ENCODE peak calls at places on chromosomes 16 and 17, in ten cellular contexts. One of them, this sample, is unnamed.

GRCh38 chr17:42541041-42541833 is 5.2 kb downstream of the NAGLU start:
- DNase-seq in GM20000: no peak
- DNase-seq in WTC11: no peak
- DNase-seq in cardiac muscle cell: no peak
- DNase-seq in HFF-Myc: no peak
- DNase-seq in AG09319: no peak
- DNase-seq in AG09309: no peak
- DNase-seq in ascending aorta: no peak
- DNase-seq in thoracic aorta: no peak
- DNase-seq in mesothelial cell of epicardium: no peak
- DNase-seq in this sample: no peak

GRCh38 chr17:60524463-60525346 is 1.3 kb downstream of the APPBP2 start:
- DNase-seq in HFF-Myc: no peak
- DNase-seq in ascending aorta: no peak
- DNase-seq in AG09309: no peak
- DNase-seq in GM20000: no peak
- DNase-seq in AG09319: no peak
- DNase-seq in WTC11: no peak
- DNase-seq in thoracic aorta: no peak
- DNase-seq in cardiac muscle cell: peak; percentile 3
- DNase-seq in mesothelial cell of epicardium: no peak
- DNase-seq in this sample: no peak

GRCh38 chr17:63116967-63117366 is 150.9 kb downstream of the TANC2 start:
- DNase-seq in thoracic aorta: no peak
- DNase-seq in ascending aorta: no peak
- DNase-seq in AG09309: no peak
- DNase-seq in AG09319: no peak
- DNase-seq in HFF-Myc: no peak
- DNase-seq in WTC11: no peak
- DNase-seq in GM20000: no peak
- DNase-seq in mesothelial cell of epicardium: peak; percentile 44
- DNase-seq in cardiac muscle cell: no peak
- DNase-seq in this sample: no peak

GRCh38 chr17:35630530-35631148 is 43.5 kb downstream of the AP2B1 start:
- DNase-seq in ascending aorta: no peak
- DNase-seq in mesothelial cell of epicardium: no peak
- DNase-seq in thoracic aorta: no peak
- DNase-seq in GM20000: no peak
- DNase-seq in WTC11: no peak
- DNase-seq in AG09309: no peak
- DNase-seq in HFF-Myc: peak; percentile 19
- DNase-seq in AG09319: peak; percentile 4
- DNase-seq in cardiac muscle cell: no peak
- DNase-seq in this sample: no peak

GRCh38 chr17:77425791-77426641 is 285.2 kb downstream of the SEC14L1 start:
- DNase-seq in cardiac muscle cell: no peak
- DNase-seq in mesothelial cell of epicardium: peak; percentile 57
- DNase-seq in thoracic aorta: no peak
- DNase-seq in ascending aorta: no peak
- DNase-seq in HFF-Myc: no peak
- DNase-seq in WTC11: no peak
- DNase-seq in AG09319: no peak
- DNase-seq in GM20000: no peak
- DNase-seq in AG09309: no peak
- DNase-seq in this sample: no peak

GRCh38 chr17:39208893-39209292 is 8.8 kb downstream of the RPL19 start:
- DNase-seq in AG09309: no peak
- DNase-seq in thoracic aorta: no peak
- DNase-seq in WTC11: no peak
- DNase-seq in ascending aorta: no peak
- DNase-seq in cardiac muscle cell: no peak
- DNase-seq in mesothelial cell of epicardium: no peak
- DNase-seq in GM20000: peak; percentile 68
- DNase-seq in AG09319: no peak
- DNase-seq in HFF-Myc: no peak
- DNase-seq in this sample: peak; percentile 71

GRCh38 chr17:1275962-1276736 is 3.3 kb upstream of the TRARG1 start:
- DNase-seq in cardiac muscle cell: peak; percentile 83
- DNase-seq in GM20000: peak; percentile 87
- DNase-seq in mesothelial cell of epicardium: peak; percentile 80
- DNase-seq in AG09319: no peak
- DNase-seq in AG09309: no peak
- DNase-seq in thoracic aorta: no peak
- DNase-seq in ascending aorta: peak; percentile 81
- DNase-seq in WTC11: peak; percentile 89
- DNase-seq in HFF-Myc: no peak
- DNase-seq in this sample: no peak

GRCh38 chr16:89505204-89506112 is 2.7 kb upstream of the SPG7 start:
- DNase-seq in WTC11: no peak
- DNase-seq in cardiac muscle cell: no peak
- DNase-seq in AG09309: no peak
- DNase-seq in HFF-Myc: peak; percentile 94
- DNase-seq in mesothelial cell of epicardium: no peak
- DNase-seq in GM20000: peak; percentile 81
- DNase-seq in thoracic aorta: peak; percentile 74
- DNase-seq in ascending aorta: peak; percentile 93
- DNase-seq in AG09319: no peak
- DNase-seq in this sample: peak; percentile 95

GRCh38 chr17:48051706-48052486 is 3.7 kb downstream of the NFE2L1 start:
- DNase-seq in thoracic aorta: peak; percentile 36
- DNase-seq in HFF-Myc: no peak
- DNase-seq in GM20000: no peak
- DNase-seq in AG09319: peak; percentile 84
- DNase-seq in WTC11: no peak
- DNase-seq in ascending aorta: peak; percentile 81
- DNase-seq in mesothelial cell of epicardium: no peak
- DNase-seq in AG09309: peak; percentile 57
- DNase-seq in cardiac muscle cell: no peak
- DNase-seq in this sample: no peak
- TF ChIP-seq CTCF in thoracic aorta: no peak
- TF ChIP-seq CTCF in HFF-Myc: no peak
- TF ChIP-seq CTCF in GM20000: no peak
- TF ChIP-seq CTCF in AG09319: peak; percentile 15
- TF ChIP-seq CTCF in WTC11: no peak
- TF ChIP-seq CTCF in ascending aorta: no peak
- TF ChIP-seq CTCF in mesothelial cell of epicardium: no peak
- TF ChIP-seq CTCF in AG09309: peak; percentile 33
- TF ChIP-seq CTCF in cardiac muscle cell: peak; percentile 32
- TF ChIP-seq CTCF in this sample: no peak

GRCh38 chr17:50774225-50774803 is 7.0 kb upstream of the ANKRD40CL start:
- DNase-seq in mesothelial cell of epicardium: no peak
- DNase-seq in thoracic aorta: no peak
- DNase-seq in HFF-Myc: no peak
- DNase-seq in AG09319: no peak
- DNase-seq in WTC11: no peak
- DNase-seq in ascending aorta: peak; percentile 4
- DNase-seq in GM20000: no peak
- DNase-seq in AG09309: no peak
- DNase-seq in cardiac muscle cell: no peak
- DNase-seq in this sample: no peak
- TF ChIP-seq CTCF in mesothelial cell of epicardium: no peak
- TF ChIP-seq CTCF in thoracic aorta: no peak
- TF ChIP-seq CTCF in HFF-Myc: peak; percentile 2
- TF ChIP-seq CTCF in AG09319: no peak
- TF ChIP-seq CTCF in WTC11: no peak
- TF ChIP-seq CTCF in ascending aorta: no peak
- TF ChIP-seq CTCF in GM20000: no peak
- TF ChIP-seq CTCF in AG09309: no peak
- TF ChIP-seq CTCF in cardiac muscle cell: no peak
- TF ChIP-seq CTCF in this sample: no peak

GRCh38 chr17:79427621-79428539 is 183.0 kb downstream of the RBFOX3 start:
- DNase-seq in AG09309: no peak
- DNase-seq in HFF-Myc: no peak
- DNase-seq in mesothelial cell of epicardium: no peak
- DNase-seq in WTC11: no peak
- DNase-seq in ascending aorta: no peak
- DNase-seq in GM20000: no peak
- DNase-seq in AG09319: no peak
- DNase-seq in thoracic aorta: no peak
- DNase-seq in cardiac muscle cell: no peak
- DNase-seq in this sample: peak; percentile 31

GRCh38 chr17:79423811-79424465 is 186.9 kb downstream of the RBFOX3 start:
- DNase-seq in HFF-Myc: no peak
- DNase-seq in ascending aorta: no peak
- DNase-seq in AG09309: no peak
- DNase-seq in GM20000: no peak
- DNase-seq in mesothelial cell of epicardium: no peak
- DNase-seq in AG09319: no peak
- DNase-seq in thoracic aorta: no peak
- DNase-seq in cardiac muscle cell: no peak
- DNase-seq in WTC11: no peak
- DNase-seq in this sample: peak; percentile 36

GRCh38 chr17:79422236-79422635 is 188.6 kb downstream of the RBFOX3 start:
- DNase-seq in AG09319: no peak
- DNase-seq in thoracic aorta: no peak
- DNase-seq in HFF-Myc: no peak
- DNase-seq in mesothelial cell of epicardium: no peak
- DNase-seq in AG09309: no peak
- DNase-seq in cardiac muscle cell: no peak
- DNase-seq in ascending aorta: no peak
- DNase-seq in WTC11: no peak
- DNase-seq in GM20000: no peak
- DNase-seq in this sample: peak; percentile 73

GRCh38 chr17:79425686-79426085 is 185.2 kb downstream of the RBFOX3 start:
- DNase-seq in AG09319: no peak
- DNase-seq in thoracic aorta: no peak
- DNase-seq in WTC11: no peak
- DNase-seq in HFF-Myc: no peak
- DNase-seq in cardiac muscle cell: no peak
- DNase-seq in GM20000: no peak
- DNase-seq in mesothelial cell of epicardium: no peak
- DNase-seq in ascending aorta: no peak
- DNase-seq in AG09309: no peak
- DNase-seq in this sample: no peak

GRCh38 chr17:79424471-79425185 is 186.2 kb downstream of the RBFOX3 start:
- DNase-seq in GM20000: no peak
- DNase-seq in ascending aorta: no peak
- DNase-seq in HFF-Myc: no peak
- DNase-seq in thoracic aorta: no peak
- DNase-seq in mesothelial cell of epicardium: no peak
- DNase-seq in cardiac muscle cell: no peak
- DNase-seq in AG09319: no peak
- DNase-seq in AG09309: no peak
- DNase-seq in WTC11: no peak
- DNase-seq in this sample: peak; percentile 60
- TF ChIP-seq CTCF in GM20000: no peak
- TF ChIP-seq CTCF in ascending aorta: no peak
- TF ChIP-seq CTCF in HFF-Myc: no peak
- TF ChIP-seq CTCF in thoracic aorta: no peak
- TF ChIP-seq CTCF in mesothelial cell of epicardium: no peak
- TF ChIP-seq CTCF in cardiac muscle cell: no peak
- TF ChIP-seq CTCF in AG09319: no peak
- TF ChIP-seq CTCF in AG09309: no peak
- TF ChIP-seq CTCF in WTC11: no peak
- TF ChIP-seq CTCF in this sample: no peak

GRCh38 chr16:86462334-86463084 is 47.8 kb upstream of the FOXF1 start:
- DNase-seq in thoracic aorta: no peak
- DNase-seq in mesothelial cell of epicardium: no peak
- DNase-seq in GM20000: no peak
- DNase-seq in AG09319: no peak
- DNase-seq in cardiac muscle cell: no peak
- DNase-seq in ascending aorta: no peak
- DNase-seq in WTC11: no peak
- DNase-seq in HFF-Myc: no peak
- DNase-seq in AG09309: no peak
- DNase-seq in this sample: no peak
- TF ChIP-seq CTCF in thoracic aorta: no peak
- TF ChIP-seq CTCF in mesothelial cell of epicardium: no peak
- TF ChIP-seq CTCF in GM20000: no peak
- TF ChIP-seq CTCF in AG09319: no peak
- TF ChIP-seq CTCF in cardiac muscle cell: no peak
- TF ChIP-seq CTCF in ascending aorta: no peak
- TF ChIP-seq CTCF in WTC11: no peak
- TF ChIP-seq CTCF in HFF-Myc: no peak
- TF ChIP-seq CTCF in AG09309: no peak
- TF ChIP-seq CTCF in this sample: no peak

GRCh38 chr16:48330133-48330846 is 54.9 kb downstream of the SIAH1 start:
- DNase-seq in GM20000: no peak
- DNase-seq in AG09309: no peak
- DNase-seq in mesothelial cell of epicardium: no peak
- DNase-seq in thoracic aorta: no peak
- DNase-seq in ascending aorta: no peak
- DNase-seq in cardiac muscle cell: no peak
- DNase-seq in HFF-Myc: no peak
- DNase-seq in AG09319: no peak
- DNase-seq in WTC11: no peak
- DNase-seq in this sample: no peak

GRCh38 chr16:48335961-48336360 is 49.3 kb downstream of the SIAH1 start:
- DNase-seq in WTC11: no peak
- DNase-seq in ascending aorta: no peak
- DNase-seq in AG09319: no peak
- DNase-seq in cardiac muscle cell: no peak
- DNase-seq in mesothelial cell of epicardium: no peak
- DNase-seq in AG09309: no peak
- DNase-seq in HFF-Myc: no peak
- DNase-seq in thoracic aorta: no peak
- DNase-seq in GM20000: no peak
- DNase-seq in this sample: no peak

GRCh38 chr16:48330847-48331204 is 54.4 kb downstream of the SIAH1 start:
- DNase-seq in WTC11: no peak
- DNase-seq in ascending aorta: no peak
- DNase-seq in thoracic aorta: no peak
- DNase-seq in AG09319: no peak
- DNase-seq in AG09309: no peak
- DNase-seq in HFF-Myc: no peak
- DNase-seq in cardiac muscle cell: no peak
- DNase-seq in mesothelial cell of epicardium: no peak
- DNase-seq in GM20000: no peak
- DNase-seq in this sample: no peak

GRCh38 chr16:48332978-48333377 is 52.2 kb downstream of the SIAH1 start:
- DNase-seq in AG09319: no peak
- DNase-seq in HFF-Myc: no peak
- DNase-seq in cardiac muscle cell: no peak
- DNase-seq in thoracic aorta: no peak
- DNase-seq in AG09309: no peak
- DNase-seq in mesothelial cell of epicardium: no peak
- DNase-seq in GM20000: no peak
- DNase-seq in WTC11: no peak
- DNase-seq in ascending aorta: no peak
- DNase-seq in this sample: no peak

DNA sequence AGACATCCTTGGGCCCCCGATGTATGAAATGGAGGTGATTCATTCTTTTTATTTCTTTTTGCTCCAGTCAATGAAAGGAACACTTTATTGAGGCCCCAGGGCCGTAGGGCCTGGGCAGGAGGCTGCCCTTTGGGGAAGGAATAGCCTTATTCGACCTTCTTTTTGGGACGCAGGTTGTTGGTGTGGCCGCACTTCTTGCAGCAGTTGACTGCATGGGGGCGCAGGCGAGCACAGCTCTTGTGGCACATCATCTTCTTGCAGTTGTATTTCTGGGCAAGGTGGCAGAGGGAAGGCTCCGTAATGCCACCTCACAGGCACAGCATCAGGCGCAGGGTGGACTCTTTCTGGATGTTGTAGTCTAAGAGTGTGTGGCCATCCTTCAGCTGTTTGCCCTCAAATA is 50.9 kb downstream of the SIAH1 start:
- DNase-seq in thoracic aorta: no peak
- DNase-seq in AG09319: no peak
- DNase-seq in WTC11: peak; percentile 50
- DNase-seq in cardiac muscle cell: no peak
- DNase-seq in ascending aorta: no peak
- DNase-seq in HFF-Myc: no peak
- DNase-seq in AG09309: no peak
- DNase-seq in mesothelial cell of epicardium: no peak
- DNase-seq in GM20000: no peak
- DNase-seq in this sample: peak; percentile 13
- TF ChIP-seq CTCF in thoracic aorta: no peak
- TF ChIP-seq CTCF in AG09319: no peak
- TF ChIP-seq CTCF in WTC11: no peak
- TF ChIP-seq CTCF in cardiac muscle cell: no peak
- TF ChIP-seq CTCF in ascending aorta: no peak
- TF ChIP-seq CTCF in HFF-Myc: no peak
- TF ChIP-seq CTCF in AG09309: no peak
- TF ChIP-seq CTCF in mesothelial cell of epicardium: no peak
- TF ChIP-seq CTCF in GM20000: no peak
- TF ChIP-seq CTCF in this sample: no peak

This sample was measured in upper lobe of left lung.